ENCODE peak calls at places on chromosome 21, in seven cellular contexts. S, Y, F, I, T, L and G are unnamed samples.

GRCh38 chr21:33063907-33064622 is 5.9 kb upstream of the OLIG1 start:
- DNase-seq in S (no peak), Y (no peak), F (peak; percentile 78), I (no peak), T (no peak), L (no peak), G (no peak)

GRCh38 chr21:33948951-33949444 is 33.4 kb upstream of the ATP5PO start:
- DNase-seq in S (no peak), Y (no peak), F (peak; percentile 42), I (no peak), T (no peak), L (no peak), G (no peak)

GRCh38 chr21:31660134-31660565 is 657 bp downstream of the SOD1 start:
- DNase-seq in S (no peak), Y (peak; percentile 57), F (peak; percentile 75), I (no peak), T (no peak), L (no peak), G (peak; percentile 34)

GRCh38 chr21:32481875-32482408 is 69.4 kb downstream of the EVA1C start:
- DNase-seq in S (no peak), Y (no peak), F (no peak), I (no peak), T (no peak), L (no peak), G (no peak)

GRCh38 chr21:14520535-14520934 is 25.6 kb downstream of the SAMSN1 start:
- DNase-seq in S (no peak), Y (peak; percentile 30), F (no peak), I (no peak), T (no peak), L (no peak), G (no peak)

GRCh38 chr21:34835526-34835925 is 166.7 kb downstream of the CLIC6 start:
- DNase-seq in S (peak; percentile 83), Y (no peak), F (peak; percentile 59), I (no peak), T (no peak), L (peak; percentile 64), G (peak; percentile 61)

GRCh38 chr21:44421901-44422840 is 33.1 kb upstream of the LRRC3 start:
- DNase-seq in S (no peak), Y (no peak), F (peak; percentile 22), I (no peak), T (no peak), L (no peak), G (no peak)

GRCh38 chr21:16302851-16303282 is 573.1 kb downstream of the USP25 start:
- DNase-seq in S (peak; percentile 56), Y (peak; percentile 71), F (no peak), I (no peak), T (peak; percentile 95), L (peak; percentile 29), G (no peak)

GRCh38 chr21:36261459-36261858 is 58.5 kb upstream of the MORC3 start:
- DNase-seq in S (no peak), Y (no peak), F (no peak), I (no peak), T (no peak), L (no peak), G (no peak)

GRCh38 chr21:36263797-36264196 is 56.2 kb upstream of the MORC3 start:
- DNase-seq in S (no peak), Y (no peak), F (no peak), I (no peak), T (no peak), L (no peak), G (no peak)

GRCh38 chr21:36257657-36258056 is 62.3 kb upstream of the MORC3 start:
- DNase-seq in S (no peak), Y (no peak), F (no peak), I (no peak), T (no peak), L (no peak), G (no peak)

GRCh38 chr21:36260030-36260787 is 59.8 kb upstream of the MORC3 start:
- DNase-seq in S (peak; percentile 78), Y (no peak), F (peak; percentile 63), I (peak; percentile 83), T (peak; percentile 65), L (peak; percentile 74), G (peak; percentile 45)

DNA sequence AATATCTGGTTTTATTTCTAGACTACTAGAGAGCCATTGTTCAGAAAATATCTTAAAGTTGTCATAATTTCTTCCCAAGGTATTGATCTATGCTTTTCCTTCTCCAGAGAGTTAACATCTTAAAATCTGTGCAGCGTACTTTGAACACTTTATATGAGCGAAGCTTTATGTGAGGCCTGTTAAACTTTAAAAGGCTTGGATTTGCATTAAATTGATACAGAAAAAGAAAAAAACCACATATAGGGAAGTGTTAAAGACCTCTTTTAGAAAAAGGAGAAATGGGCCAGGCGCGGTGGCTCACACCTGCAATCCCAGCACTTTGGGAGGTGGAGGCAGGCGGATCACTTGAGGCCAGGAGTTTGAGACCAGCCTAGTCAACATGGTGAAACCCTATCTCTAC is 59.2 kb upstream of the MORC3 start:
- DNase-seq in S (no peak), Y (no peak), F (no peak), I (no peak), T (no peak), L (no peak), G (no peak)
- TF ChIP-seq CTCF in S (no peak), Y (no peak), F (peak; percentile 8), I (no peak), T (no peak), L (no peak), G (no peak)

GRCh38 chr21:39854572-39854971 is 12.7 kb upstream of the PCP4 start:
- DNase-seq in S (no peak), Y (no peak), F (no peak), I (no peak), T (no peak), L (no peak), G (no peak)
- H3K9me3 ChIP-seq in S (no peaks in the 10 kb centered on the region), Y (no peaks in the 10 kb centered on the region), F (no peaks in the 10 kb centered on the region), I (no peaks in the 10 kb centered on the region), T (no peaks in the 10 kb centered on the region), L (no peaks in the 10 kb centered on the region), G (peaks cover 2% of the 10 kb centered on the region)

GRCh38 chr21:41133896-41134522 is 34.0 kb upstream of the BACE2 start:
- DNase-seq in S (peak; percentile 45), Y (no peak), F (peak; percentile 57), I (peak; percentile 48), T (peak; percentile 31), L (no peak), G (no peak)
- TF ChIP-seq CTCF in S (peak; percentile 46), Y (peak; percentile 20), F (peak; percentile 79), I (peak; percentile 24), T (peak; percentile 59), L (no peak), G (peak; percentile 8)

GRCh38 chr21:25062061-25062460 is 545.2 kb downstream of the MRPL39 start:
- DNase-seq in S (no peak), Y (no peak), F (no peak), I (no peak), T (peak; percentile 26), L (no peak), G (no peak)
- H3K9me3 ChIP-seq in S (no peaks in the 10 kb centered on the region), Y (no peaks in the 10 kb centered on the region), F (no peaks in the 10 kb centered on the region), I (no peaks in the 10 kb centered on the region), T (no peaks in the 10 kb centered on the region), L (no peaks in the 10 kb centered on the region), G (no peaks in the 10 kb centered on the region)

GRCh38 chr21:29185633-29186032 is 55.2 kb downstream of the MAP3K7CL start:
- DNase-seq in S (no peak), Y (no peak), F (no peak), I (no peak), T (no peak), L (no peak), G (no peak)

GRCh38 chr21:29181799-29182470 is 51.5 kb downstream of the MAP3K7CL start:
- DNase-seq in S (no peak), Y (peak; percentile 33), F (no peak), I (peak; percentile 34), T (peak; percentile 94), L (peak; percentile 37), G (no peak)

GRCh38 chr21:29185172-29185571 is 54.7 kb downstream of the MAP3K7CL start:
- DNase-seq in S (no peak), Y (no peak), F (no peak), I (no peak), T (no peak), L (no peak), G (no peak)

GRCh38 chr21:29184047-29184446 is 53.6 kb downstream of the MAP3K7CL start:
- DNase-seq in S (no peak), Y (no peak), F (no peak), I (no peak), T (no peak), L (no peak), G (no peak)

GRCh38 chr21:29182674-29183073 is 52.2 kb downstream of the MAP3K7CL start:
- DNase-seq in S (no peak), Y (no peak), F (no peak), I (no peak), T (no peak), L (no peak), G (no peak)
- TF ChIP-seq CTCF in S (no peak), Y (no peak), F (no peak), I (no peak), T (no peak), L (no peak), G (no peak)

GRCh38 chr21:43268804-43269186 is 100.0 kb downstream of the CRYAA start:
- DNase-seq in S (no peak), Y (peak; percentile 20), F (no peak), I (no peak), T (no peak), L (no peak), G (no peak)
- H3K9me3 ChIP-seq in S (no peaks in the 10 kb centered on the region), Y (no peaks in the 10 kb centered on the region), F (no peaks in the 10 kb centered on the region), I (no peaks in the 10 kb centered on the region), T (no peaks in the 10 kb centered on the region), L (no peaks in the 10 kb centered on the region), G (no peaks in the 10 kb centered on the region)

GRCh38 chr21:39867198-39867650 is at the start of gene PCP4:
- DNase-seq in S (peak; percentile 53), Y (no peak), F (peak; percentile 96), I (peak; percentile 73), T (no peak), L (peak; percentile 66), G (peak; percentile 52)
- TF ChIP-seq CTCF in S (peak; percentile 62), Y (peak; percentile 79), F (peak; percentile 93), I (peak; percentile 66), T (peak; percentile 71), L (peak; percentile 62), G (peak; percentile 37)